ENCODE peak calls at places on chromosomes 11 and 22, in ten cellular contexts. V is hypothalamus; W is HTR-8/SVneo; R is ACHN; B is HEK293T; F is cardiac fibroblast; T is ecto neural progenitor cell; A is CMK; Z is effector memory CD8-positive, alpha-beta T cell; M is kidney tubule cell. G is an unnamed sample.

GRCh38 chr11:32881286-32881685 is 11.3 kb upstream of the QSER1 start:
- DNase-seq in V (no peak), W (no peak), R (no peak), B (no peak), F (no peak), T (no peak), A (no peak), Z (no peak), M (no peak), G (no peak)

GRCh38 chr11:14855890-14856289 is 36.1 kb downstream of the CYP2R1 start:
- DNase-seq in V (no peak), W (no peak), R (no peak), B (no peak), F (no peak), T (no peak), A (no peak), Z (no peak), M (no peak), G (no peak)

GRCh38 chr11:91717169-91717568 is 507.4 kb upstream of the FAT3 start:
- DNase-seq in V (no peak), W (no peak), R (no peak), B (no peak), F (no peak), T (no peak), A (no peak), Z (no peak), M (no peak), G (no peak)

GRCh38 chr11:36375348-36376314 is 79.5 kb downstream of the PRR5L start:
- DNase-seq in V (no peak), W (no peak), R (peak), B (no peak), F (no peak), T (peak), A (no peak), Z (no peak), M (no peak), G (no peak)

GRCh38 chr11:57466680-57467079 is 6.4 kb downstream of the RTN4RL2 start:
- DNase-seq in V (no peak), W (no peak), R (no peak), B (no peak), F (no peak), T (no peak), A (no peak), Z (no peak), M (no peak), G (no peak)

GRCh38 chr11:57277845-57278720 is 41.0 kb upstream of the APLNR start:
- DNase-seq in V (peak), W (peak), R (peak), B (peak), F (peak), T (peak), A (no peak), Z (no peak), M (peak), G (peak)

GRCh38 chr11:117535870-117536411 is 208.3 kb downstream of the CEP164 start:
- DNase-seq in V (peak), W (no peak), R (no peak), B (no peak), F (no peak), T (no peak), A (no peak), Z (no peak), M (no peak), G (no peak)

GRCh38 chr22:22692707-22693530 is 48.5 kb downstream of the GGTLC2 start:
- DNase-seq in V (no peak), W (no peak), R (peak), B (peak), F (peak), T (peak), A (no peak), Z (peak), M (peak), G (peak)

GRCh38 chr22:44380716-44381500 is 68.2 kb upstream of the SHISAL1 start:
- DNase-seq in V (no peak), W (no peak), R (no peak), B (no peak), F (no peak), T (no peak), A (no peak), Z (no peak), M (no peak), G (no peak)

GRCh38 chr11:117413616-117414015 is 86.0 kb downstream of the CEP164 start:
- DNase-seq in V (no peak), W (no peak), R (no peak), B (no peak), F (no peak), T (no peak), A (no peak), Z (no peak), M (no peak), G (no peak)

GRCh38 chr11:67054851-67055523 is 1.7 kb upstream of the RHOD start:
- DNase-seq in V (no peak), W (peak), R (no peak), B (peak), F (peak), T (no peak), A (no peak), Z (no peak), M (peak), G (peak)

GRCh38 chr11:78784321-78785061 is 209.8 kb upstream of the NARS2 start:
- DNase-seq in V (no peak), W (no peak), R (no peak), B (no peak), F (peak), T (no peak), A (no peak), Z (no peak), M (peak), G (no peak)

GRCh38 chr22:27866136-27867091 is 52.6 kb downstream of the PITPNB start:
- DNase-seq in V (no peak), W (peak), R (no peak), B (no peak), F (peak), T (no peak), A (no peak), Z (no peak), M (no peak), G (no peak)

GRCh38 chr11:128687321-128687720 is 6.6 kb upstream of the FLI1 start:
- DNase-seq in V (no peak), W (no peak), R (no peak), B (no peak), F (peak), T (peak), A (no peak), Z (no peak), M (no peak), G (no peak)

GRCh38 chr11:35330924-35331323 is 88.4 kb downstream of the SLC1A2 start:
- DNase-seq in V (no peak), W (no peak), R (no peak), B (no peak), F (no peak), T (no peak), A (no peak), Z (peak), M (no peak), G (no peak)

GRCh38 chr11:61418136-61418535 is 11.6 kb downstream of the CPSF7 start:
- DNase-seq in V (no peak), W (no peak), R (no peak), B (no peak), F (no peak), T (no peak), A (no peak), Z (no peak), M (peak), G (no peak)

GRCh38 chr22:30668306-30668655 is 606 bp upstream of the DUSP18 start:
- DNase-seq in V (no peak), W (no peak), R (no peak), B (peak), F (no peak), T (no peak), A (no peak), Z (no peak), M (no peak), G (no peak)

GRCh38 chr11:102807921-102808320 is 10.0 kb upstream of the MMP1 start:
- DNase-seq in V (no peak), W (no peak), R (peak), B (no peak), F (no peak), T (peak), A (no peak), Z (no peak), M (peak), G (no peak)

GRCh38 chr22:35544189-35544588 is 3.6 kb downstream of the RASD2 start:
- DNase-seq in V (no peak), W (no peak), R (no peak), B (no peak), F (no peak), T (no peak), A (no peak), Z (no peak), M (no peak), G (no peak)

GRCh38 chr11:93099811-93100210 is 98.0 kb downstream of the SLC36A4 start:
- DNase-seq in V (no peak), W (no peak), R (no peak), B (no peak), F (peak), T (no peak), A (no peak), Z (no peak), M (peak), G (no peak)

GRCh38 chr11:114281388-114281956 is 14.7 kb upstream of the NNMT start:
- DNase-seq in V (no peak), W (no peak), R (no peak), B (no peak), F (peak), T (peak), A (no peak), Z (no peak), M (no peak), G (no peak)

G was measured in NCI-H2171.